ENCODE peak calls at places on chromosome 4, in five cellular contexts. L is fibroblast of pulmonary artery; M is RWPE1; Z is activated CD8-positive, alpha-beta memory T cell treated with anti-CD3 and anti-CD28 coated beads for 48 hours; G is stimulated activated CD4-positive, alpha-beta T cell treated with anti-CD3 and anti-CD28 coated beads, Interleukin-1b, Interleukin-23, amount 100 ng/mL, for 1 hour. E is an unnamed sample.

GRCh38 chr4:142516686-142517145 is 329.4 kb downstream of the INPP4B start:
- DNase-seq in L (peak; percentile 29), M (peak; percentile 30), Z (no peak), G (no peak), E (no peak)

GRCh38 chr4:153362184-153362583 is 17.7 kb downstream of the MND1 start:
- DNase-seq in L (peak; percentile 47), M (no peak), Z (no peak), G (no peak), E (no peak)

GRCh38 chr4:135072553-135072952 is 871.0 kb upstream of the PABPC4L start:
- DNase-seq in L (no peak), M (no peak), Z (no peak), G (no peak), E (no peak)

GRCh38 chr4:16269742-16270522 is 43.7 kb upstream of the TAPT1 start:
- DNase-seq in L (peak; percentile 84), M (peak; percentile 19), Z (no peak), G (no peak), E (no peak)

GRCh38 chr4:7060346-7061150 is 7.3 kb downstream of the GRPEL1 start:
- DNase-seq in L (no peak), M (no peak), Z (no peak), G (no peak), E (no peak)

GRCh38 chr4:162497564-162498167 is 333.9 kb upstream of the FSTL5 start:
- DNase-seq in L (peak; percentile 64), M (peak; percentile 35), Z (no peak), G (no peak), E (no peak)

GRCh38 chr4:124907881-124908280 is 195.3 kb upstream of the ANKRD50 start:
- DNase-seq in L (peak; percentile 87), M (no peak), Z (no peak), G (no peak), E (no peak)

GRCh38 chr4:41256740-41257256 is at the start of gene UCHL1:
- DNase-seq in L (peak; percentile 85), M (no peak), Z (no peak), G (no peak), E (no peak)

GRCh38 chr4:127244515-127244914 is 388.2 kb upstream of the INTU start:
- DNase-seq in L (peak; percentile 3), M (no peak), Z (no peak), G (no peak), E (no peak)

E was measured in Peyer's patch.